ENCODE peak calls at places on chromosomes 13 and 19, in five cellular contexts. G, V, H, L and F are unnamed samples.

GRCh38 chr13:29438772-29439171 is 156.7 kb downstream of the SLC7A1 start:
- DNase-seq in G (no peak), V (no peak), H (no peak), L (no peak), F (no peak)

GRCh38 chr19:49848938-49849337 is 2.0 kb upstream of the PTOV1 start:
- DNase-seq in G (no peak), V (no peak), H (no peak), L (no peak), F (no peak)

GRCh38 chr19:12364391-12365093 is 941 bp downstream of the ZNF442 start:
- DNase-seq in G (no peak), V (peak; percentile 30), H (no peak), L (peak; percentile 2), F (peak; percentile 22)

GRCh38 chr13:113666951-113667701 is at the start of gene GRK1:
- DNase-seq in G (no peak), V (peak; percentile 5), H (no peak), L (no peak), F (no peak)

GRCh38 chr19:15285896-15286591 is 46.3 kb downstream of the BRD4 start:
- DNase-seq in G (no peak), V (no peak), H (no peak), L (no peak), F (no peak)

GRCh38 chr19:246551-246950 is 44.7 kb downstream of the PLPP2 start:
- DNase-seq in G (no peak), V (no peak), H (no peak), L (no peak), F (no peak)

GRCh38 chr19:3818479-3818878 is 32.3 kb upstream of the MATK start:
- DNase-seq in G (no peak), V (no peak), H (no peak), L (peak; percentile 4), F (no peak)

GRCh38 chr19:4974855-4975469 is 6.0 kb downstream of the KDM4B start:
- DNase-seq in G (no peak), V (no peak), H (no peak), L (no peak), F (no peak)

GRCh38 chr19:4870025-4870700 is 2.7 kb upstream of the PLIN3 start:
- DNase-seq in G (no peak), V (peak; percentile 25), H (no peak), L (peak; percentile 55), F (no peak)